ENCODE peak calls at places on chromosomes 7 and 10, in five cellular contexts. One of them, this sample, is unnamed.
A peak's percentile ranks its signal among the peaks of the same experiment; 100 is the strongest.

GRCh38 chr10:84783386-84783785 is 455.0 kb downstream of the CCSER2 start:
- DNase-seq in iris pigment epithelial cell: peak; percentile 24
- DNase-seq in HTR-8/SVneo: no peak
- DNase-seq in prostate gland: no peak
- DNase-seq in posterior vena cava: no peak
- DNase-seq in this sample: peak; percentile 85

GRCh38 chr10:3126741-3127342 is 45.7 kb downstream of the PITRM1 start:
- DNase-seq in posterior vena cava: peak; percentile 74
- DNase-seq in HTR-8/SVneo: no peak
- DNase-seq in prostate gland: no peak
- DNase-seq in iris pigment epithelial cell: no peak
- DNase-seq in this sample: peak; percentile 96

GRCh38 chr10:100009283-100009792 is 409 bp downstream of the DNMBP start:
- DNase-seq in iris pigment epithelial cell: peak; percentile 55
- DNase-seq in HTR-8/SVneo: no peak
- DNase-seq in prostate gland: peak; percentile 56
- DNase-seq in posterior vena cava: no peak
- DNase-seq in this sample: peak; percentile 79

GRCh38 chr7:43757073-43757720 is 1.3 kb upstream of the BLVRA start:
- DNase-seq in iris pigment epithelial cell: no peak
- DNase-seq in HTR-8/SVneo: no peak
- DNase-seq in prostate gland: no peak
- DNase-seq in posterior vena cava: no peak
- DNase-seq in this sample: no peak

GRCh38 chr10:70362357-70362756 is 20.1 kb downstream of the LRRC20 start:
- DNase-seq in posterior vena cava: no peak
- DNase-seq in iris pigment epithelial cell: no peak
- DNase-seq in prostate gland: no peak
- DNase-seq in HTR-8/SVneo: no peak
- DNase-seq in this sample: no peak

GRCh38 chr10:125953778-125954385 is 57.5 kb downstream of the FANK1 start:
- DNase-seq in prostate gland: no peak
- DNase-seq in iris pigment epithelial cell: no peak
- DNase-seq in posterior vena cava: no peak
- DNase-seq in HTR-8/SVneo: no peak
- DNase-seq in this sample: no peak

GRCh38 chr10:122949296-122949695 is 4.7 kb downstream of the C10orf88 start:
- DNase-seq in posterior vena cava: no peak
- DNase-seq in iris pigment epithelial cell: peak; percentile 9
- DNase-seq in HTR-8/SVneo: no peak
- DNase-seq in prostate gland: no peak
- DNase-seq in this sample: no peak

GRCh38 chr10:88921194-88921593 is 31.4 kb downstream of the ACTA2 start:
- DNase-seq in posterior vena cava: no peak
- DNase-seq in prostate gland: no peak
- DNase-seq in HTR-8/SVneo: no peak
- DNase-seq in iris pigment epithelial cell: no peak
- DNase-seq in this sample: peak; percentile 84

GRCh38 chr7:100676501-100677306 is 3.2 kb downstream of the GNB2 start:
- DNase-seq in posterior vena cava: no peak
- DNase-seq in iris pigment epithelial cell: no peak
- DNase-seq in HTR-8/SVneo: no peak
- DNase-seq in prostate gland: no peak
- DNase-seq in this sample: no peak

GRCh38 chr7:33873518-33873917 is 31.8 kb upstream of the BMPER start:
- DNase-seq in iris pigment epithelial cell: no peak
- DNase-seq in prostate gland: no peak
- DNase-seq in HTR-8/SVneo: no peak
- DNase-seq in posterior vena cava: no peak
- DNase-seq in this sample: no peak

GRCh38 chr7:127478040-127478386 is 85.5 kb upstream of the ZNF800 start:
- DNase-seq in posterior vena cava: no peak
- DNase-seq in prostate gland: no peak
- DNase-seq in iris pigment epithelial cell: no peak
- DNase-seq in HTR-8/SVneo: no peak
- DNase-seq in this sample: no peak

GRCh38 chr7:84729284-84729683 is 457.6 kb downstream of the SEMA3D start:
- DNase-seq in iris pigment epithelial cell: peak; percentile 97
- DNase-seq in posterior vena cava: no peak
- DNase-seq in prostate gland: no peak
- DNase-seq in HTR-8/SVneo: no peak
- DNase-seq in this sample: no peak